ENCODE peak calls at places on chromosome 21, in six cellular contexts. One of them, this sample, is unnamed.

GRCh38 chr21:15592957-15593356 is 136.8 kb upstream of the USP25 start:
- DNase-seq in HepG2: no peak
- DNase-seq in A673: no peak
- DNase-seq in AG10803: no peak
- DNase-seq in GM23338: no peak
- DNase-seq in lower lobe of right lung: no peak
- DNase-seq in this sample: no peak

GRCh38 chr21:15221799-15222386 is 157.1 kb upstream of the NRIP1 start:
- DNase-seq in HepG2: peak; percentile 92
- DNase-seq in A673: no peak
- DNase-seq in AG10803: peak; percentile 32
- DNase-seq in GM23338: peak; percentile 82
- DNase-seq in lower lobe of right lung: peak; percentile 61
- DNase-seq in this sample: peak; percentile 48

GRCh38 chr21:27700974-27701614 is 734.2 kb upstream of the ADAMTS5 start:
- DNase-seq in HepG2: peak; percentile 20
- DNase-seq in A673: peak; percentile 84
- DNase-seq in AG10803: peak; percentile 88
- DNase-seq in GM23338: peak; percentile 87
- DNase-seq in lower lobe of right lung: peak; percentile 77
- DNase-seq in this sample: peak; percentile 90

GRCh38 chr21:41966341-41966833 is 12.6 kb upstream of the C2CD2 start:
- DNase-seq in HepG2: no peak
- DNase-seq in A673: no peak
- DNase-seq in AG10803: no peak
- DNase-seq in GM23338: no peak
- DNase-seq in lower lobe of right lung: no peak
- DNase-seq in this sample: no peak

GRCh38 chr21:36297938-36298572 is 21.9 kb upstream of the MORC3 start:
- DNase-seq in HepG2: peak; percentile 5
- DNase-seq in A673: no peak
- DNase-seq in AG10803: peak; percentile 49
- DNase-seq in GM23338: no peak
- DNase-seq in lower lobe of right lung: peak; percentile 62
- DNase-seq in this sample: peak; percentile 67

GRCh38 chr21:46471514-46471913 is 12.8 kb downstream of the DIP2A start:
- DNase-seq in HepG2: no peak
- DNase-seq in A673: peak; percentile 42
- DNase-seq in AG10803: no peak
- DNase-seq in GM23338: no peak
- DNase-seq in lower lobe of right lung: no peak
- DNase-seq in this sample: no peak

GRCh38 chr21:41869771-41870170 is 9.4 kb downstream of the PRDM15 start:
- DNase-seq in HepG2: no peak
- DNase-seq in A673: no peak
- DNase-seq in AG10803: no peak
- DNase-seq in GM23338: no peak
- DNase-seq in lower lobe of right lung: no peak
- DNase-seq in this sample: no peak

GRCh38 chr21:36966846-36967657 is 583 bp upstream of the HLCS start:
- DNase-seq in HepG2: no peak
- DNase-seq in A673: peak; percentile 86
- DNase-seq in AG10803: no peak
- DNase-seq in GM23338: no peak
- DNase-seq in lower lobe of right lung: no peak
- DNase-seq in this sample: no peak

GRCh38 chr21:15539376-15539775 is 190.4 kb upstream of the USP25 start:
- DNase-seq in HepG2: no peak
- DNase-seq in A673: no peak
- DNase-seq in AG10803: no peak
- DNase-seq in GM23338: no peak
- DNase-seq in lower lobe of right lung: no peak
- DNase-seq in this sample: no peak

GRCh38 chr21:43927591-43928229 is 62.7 kb downstream of the AGPAT3 start:
- DNase-seq in HepG2: no peak
- DNase-seq in A673: no peak
- DNase-seq in AG10803: no peak
- DNase-seq in GM23338: no peak
- DNase-seq in lower lobe of right lung: no peak
- DNase-seq in this sample: no peak

GRCh38 chr21:30984897-30985296 is 53.4 kb downstream of the KRTAP19-8 start:
- DNase-seq in HepG2: no peak
- DNase-seq in A673: no peak
- DNase-seq in AG10803: no peak
- DNase-seq in GM23338: no peak
- DNase-seq in lower lobe of right lung: no peak
- DNase-seq in this sample: no peak

GRCh38 chr21:34589511-34590282 is 25.2 kb downstream of the RCAN1 start:
- DNase-seq in HepG2: no peak
- DNase-seq in A673: no peak
- DNase-seq in AG10803: no peak
- DNase-seq in GM23338: no peak
- DNase-seq in lower lobe of right lung: no peak
- DNase-seq in this sample: no peak

GRCh38 chr21:41583274-41583790 is 75.4 kb upstream of the TMPRSS2 start:
- DNase-seq in HepG2: peak; percentile 75
- DNase-seq in A673: no peak
- DNase-seq in AG10803: no peak
- DNase-seq in GM23338: no peak
- DNase-seq in lower lobe of right lung: peak; percentile 88
- DNase-seq in this sample: peak; percentile 54

GRCh38 chr21:46560568-46561447 is 44.1 kb downstream of the S100B start:
- DNase-seq in HepG2: no peak
- DNase-seq in A673: no peak
- DNase-seq in AG10803: no peak
- DNase-seq in GM23338: no peak
- DNase-seq in lower lobe of right lung: peak; percentile 37
- DNase-seq in this sample: no peak

GRCh38 chr21:15062566-15062965 is 2.2 kb downstream of the NRIP1 start:
- DNase-seq in HepG2: no peak
- DNase-seq in A673: peak; percentile 35
- DNase-seq in AG10803: no peak
- DNase-seq in GM23338: no peak
- DNase-seq in lower lobe of right lung: no peak
- DNase-seq in this sample: no peak

GRCh38 chr21:45358711-45359310 is 46.2 kb upstream of the COL18A1 start:
- DNase-seq in HepG2: no peak
- DNase-seq in A673: no peak
- DNase-seq in AG10803: no peak
- DNase-seq in GM23338: no peak
- DNase-seq in lower lobe of right lung: peak; percentile 26
- DNase-seq in this sample: no peak

GRCh38 chr21:45358261-45358670 is 46.7 kb upstream of the COL18A1 start:
- DNase-seq in HepG2: no peak
- DNase-seq in A673: no peak
- DNase-seq in AG10803: no peak
- DNase-seq in GM23338: no peak
- DNase-seq in lower lobe of right lung: peak; percentile 38
- DNase-seq in this sample: no peak

GRCh38 chr21:45356653-45357435 is 48.1 kb upstream of the COL18A1 start:
- DNase-seq in HepG2: peak; percentile 87
- DNase-seq in A673: no peak
- DNase-seq in AG10803: no peak
- DNase-seq in GM23338: no peak
- DNase-seq in lower lobe of right lung: peak; percentile 4
- DNase-seq in this sample: peak; percentile 46

GRCh38 chr21:45356251-45356650 is 48.7 kb upstream of the COL18A1 start:
- DNase-seq in HepG2: peak; percentile 42
- DNase-seq in A673: no peak
- DNase-seq in AG10803: no peak
- DNase-seq in GM23338: peak; percentile 63
- DNase-seq in lower lobe of right lung: peak; percentile 19
- DNase-seq in this sample: no peak

DNA sequence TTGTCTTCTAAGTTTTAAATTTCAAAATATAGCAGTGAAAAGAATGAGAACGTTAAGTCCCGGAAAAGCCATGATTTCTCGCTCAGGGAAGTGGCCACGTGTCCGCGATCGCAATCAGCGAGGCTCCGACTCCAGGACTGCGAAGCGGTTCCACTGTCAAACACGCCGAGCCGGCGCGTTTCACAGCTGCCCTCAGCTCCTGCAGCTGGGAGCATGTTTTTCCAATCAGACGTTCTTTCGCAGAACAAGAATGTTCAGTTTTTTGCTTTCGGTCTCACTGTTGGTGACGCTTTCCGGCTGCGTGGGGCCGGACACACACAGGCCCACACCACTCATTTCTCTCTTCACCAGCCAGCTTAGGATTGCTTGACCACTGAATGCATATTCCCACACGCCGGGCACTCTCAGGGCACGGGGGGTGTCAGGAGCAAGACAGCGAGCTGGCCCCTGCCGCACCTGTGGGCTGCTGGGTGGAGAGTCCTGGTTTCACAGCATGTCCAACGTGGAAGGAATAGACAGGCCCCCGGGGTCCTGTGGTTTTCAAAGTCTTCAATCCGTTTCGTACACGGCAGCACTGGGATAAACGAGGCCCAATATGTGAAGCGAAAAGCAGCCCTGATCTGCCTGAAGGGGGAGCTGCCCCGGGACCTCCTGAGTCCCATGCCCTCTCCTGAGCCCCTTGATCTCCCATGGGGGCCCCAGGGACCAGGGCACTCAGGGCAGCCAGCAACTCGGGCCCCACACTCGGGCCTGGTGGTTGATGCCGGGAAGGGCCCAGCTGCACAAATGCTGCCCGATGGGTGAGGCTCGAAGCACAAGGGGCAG is 47.3 kb upstream of the COL18A1 start:
- DNase-seq in HepG2: no peak
- DNase-seq in A673: no peak
- DNase-seq in AG10803: peak; percentile 55
- DNase-seq in GM23338: peak; percentile 59
- DNase-seq in lower lobe of right lung: peak; percentile 52
- DNase-seq in this sample: peak; percentile 46
- TF ChIP-seq CTCF in HepG2: no peak
- TF ChIP-seq CTCF in A673: peak; percentile 26
- TF ChIP-seq CTCF in AG10803: no peak
- TF ChIP-seq CTCF in GM23338: peak; percentile 56
- TF ChIP-seq CTCF in lower lobe of right lung: no peak
- TF ChIP-seq CTCF in this sample: peak; percentile 6

GRCh38 chr21:38056481-38056880 is 140.2 kb upstream of the KCNJ6 start:
- DNase-seq in HepG2: no peak
- DNase-seq in A673: no peak
- DNase-seq in AG10803: no peak
- DNase-seq in GM23338: no peak
- DNase-seq in lower lobe of right lung: no peak
- DNase-seq in this sample: no peak

GRCh38 chr21:38060533-38060932 is 144.3 kb upstream of the KCNJ6 start:
- DNase-seq in HepG2: no peak
- DNase-seq in A673: no peak
- DNase-seq in AG10803: no peak
- DNase-seq in GM23338: no peak
- DNase-seq in lower lobe of right lung: no peak
- DNase-seq in this sample: no peak

GRCh38 chr21:38054334-38054733 is 138.1 kb upstream of the KCNJ6 start:
- DNase-seq in HepG2: no peak
- DNase-seq in A673: no peak
- DNase-seq in AG10803: no peak
- DNase-seq in GM23338: no peak
- DNase-seq in lower lobe of right lung: no peak
- DNase-seq in this sample: no peak

DNA sequence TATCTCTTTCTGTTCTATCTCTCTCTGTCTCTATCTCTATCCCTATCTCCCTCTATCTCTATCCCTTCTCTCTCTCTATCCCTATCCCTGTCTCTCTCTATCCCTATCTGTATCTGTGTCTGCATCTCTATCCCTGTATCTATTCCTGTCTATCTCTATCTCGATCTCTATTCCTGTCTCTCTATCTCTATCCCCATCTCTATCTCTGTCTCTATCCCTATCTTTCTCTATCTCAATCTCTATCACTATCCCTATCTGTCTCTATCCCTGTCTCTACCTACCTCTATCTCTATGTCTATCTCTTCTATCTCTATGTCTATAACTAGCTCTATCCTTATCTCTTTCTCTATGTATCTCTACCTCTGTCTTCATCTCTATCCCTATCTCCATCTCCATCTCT is 141.4 kb upstream of the KCNJ6 start:
- DNase-seq in HepG2: no peak
- DNase-seq in A673: no peak
- DNase-seq in AG10803: no peak
- DNase-seq in GM23338: no peak
- DNase-seq in lower lobe of right lung: no peak
- DNase-seq in this sample: no peak
- TF ChIP-seq CTCF in HepG2: no peak
- TF ChIP-seq CTCF in A673: no peak
- TF ChIP-seq CTCF in AG10803: no peak
- TF ChIP-seq CTCF in GM23338: no peak
- TF ChIP-seq CTCF in lower lobe of right lung: no peak
- TF ChIP-seq CTCF in this sample: no peak

DNA sequence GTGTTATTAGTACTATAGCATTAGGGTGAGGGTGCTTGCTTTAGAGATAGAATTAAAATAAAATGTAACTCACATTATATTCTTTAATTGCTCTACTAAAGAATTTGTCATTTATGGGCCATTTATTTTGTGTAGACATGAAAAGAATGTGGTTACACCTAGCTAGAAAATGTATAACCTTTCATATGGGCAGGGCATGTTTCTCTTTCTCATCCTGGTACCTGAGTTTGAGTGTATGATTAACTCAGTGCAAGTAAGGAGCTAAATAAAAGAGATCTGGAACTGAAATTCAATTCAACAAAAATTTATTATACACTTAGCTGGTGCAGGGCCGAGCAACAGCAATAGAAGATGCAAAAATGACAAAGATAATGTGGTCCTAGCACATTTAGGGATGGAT is 47.4 kb downstream of the MAP3K7CL start:
- DNase-seq in HepG2: no peak
- DNase-seq in A673: no peak
- DNase-seq in AG10803: no peak
- DNase-seq in GM23338: no peak
- DNase-seq in lower lobe of right lung: no peak
- DNase-seq in this sample: no peak
- TF ChIP-seq CTCF in HepG2: no peak
- TF ChIP-seq CTCF in A673: no peak
- TF ChIP-seq CTCF in AG10803: no peak
- TF ChIP-seq CTCF in GM23338: no peak
- TF ChIP-seq CTCF in lower lobe of right lung: no peak
- TF ChIP-seq CTCF in this sample: no peak

DNA sequence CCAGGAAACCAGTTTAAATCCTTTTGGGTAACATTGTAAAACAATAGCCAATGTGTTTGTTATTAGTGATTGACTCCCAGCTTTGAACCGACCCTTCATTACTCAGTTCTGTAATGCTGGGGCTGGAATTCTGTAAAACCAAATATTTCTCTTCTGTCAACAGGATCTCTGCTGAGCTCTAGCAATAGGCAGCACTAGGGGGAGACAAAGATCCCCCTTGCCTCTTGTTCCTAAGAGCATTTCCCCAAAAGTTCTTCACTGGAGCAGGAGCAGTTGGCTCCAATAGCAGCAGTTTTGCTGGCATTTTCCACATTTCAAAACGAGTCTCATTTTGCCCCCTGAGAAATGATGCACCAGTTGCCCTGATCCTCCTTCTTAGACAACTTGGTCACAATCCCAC is 1671.1 kb downstream of the MRPL39 start:
- DNase-seq in HepG2: no peak
- DNase-seq in A673: peak; percentile 11
- DNase-seq in AG10803: no peak
- DNase-seq in GM23338: peak; percentile 44
- DNase-seq in lower lobe of right lung: no peak
- DNase-seq in this sample: peak; percentile 5
- TF ChIP-seq CTCF in HepG2: no peak
- TF ChIP-seq CTCF in A673: peak; percentile 47
- TF ChIP-seq CTCF in AG10803: no peak
- TF ChIP-seq CTCF in GM23338: peak; percentile 53
- TF ChIP-seq CTCF in lower lobe of right lung: no peak
- TF ChIP-seq CTCF in this sample: peak; percentile 20

GRCh38 chr21:29024474-29025327 is at the start of gene USP16:
- DNase-seq in HepG2: peak; percentile 95
- DNase-seq in A673: peak; percentile 98
- DNase-seq in AG10803: peak; percentile 100
- DNase-seq in GM23338: peak; percentile 97
- DNase-seq in lower lobe of right lung: peak; percentile 93
- DNase-seq in this sample: peak; percentile 96
- TF ChIP-seq CTCF in HepG2: no peak
- TF ChIP-seq CTCF in A673: no peak
- TF ChIP-seq CTCF in AG10803: peak; percentile 24
- TF ChIP-seq CTCF in GM23338: no peak
- TF ChIP-seq CTCF in lower lobe of right lung: peak; percentile 22
- TF ChIP-seq CTCF in this sample: no peak

This sample was measured in hepatocyte.